ENCODE peak calls at places on chromosomes 13 and 19, in eight cellular contexts. M is kidney epithelial cell, W is thoracic aorta, B is cardiac muscle cell, E is fibroblast of the aortic adventitia, X is lower leg skin, U is AG09309, T is psoas muscle. O is an unnamed sample.

GRCh38 chr13:42477588-42478190 is 96.3 kb upstream of the TNFSF11 start:
- DNase-seq in M (no peak), W (no peak), B (peak; percentile 43), E (no peak), X (no peak), U (no peak), T (peak; percentile 17), O (peak; percentile 25)

GRCh38 chr19:24029941-24030636 is 56.9 kb upstream of the ZNF254 start:
- DNase-seq in M (no peak), W (no peak), B (no peak), E (no peak), X (no peak), U (no peak), T (no peak), O (no peak)

GRCh38 chr13:31374682-31375081 is 174.9 kb downstream of the B3GLCT start:
- DNase-seq in M (no peak), W (no peak), B (no peak), E (no peak), X (no peak), U (no peak), T (no peak), O (no peak)

GRCh38 chr19:38745316-38745715 is 1.0 kb upstream of the CAPN12 start:
- DNase-seq in M (no peak), W (no peak), B (no peak), E (no peak), X (no peak), U (no peak), T (no peak), O (no peak)

GRCh38 chr19:19628499-19629134 is 597 bp upstream of the LPAR2 start:
- DNase-seq in M (no peak), W (no peak), B (peak; percentile 87), E (no peak), X (no peak), U (no peak), T (no peak), O (peak; percentile 64)

GRCh38 chr13:48564046-48564445 is 31.2 kb upstream of the RCBTB2 start:
- DNase-seq in M (no peak), W (no peak), B (no peak), E (peak; percentile 11), X (no peak), U (no peak), T (no peak), O (peak; percentile 49)

GRCh38 chr13:43127827-43128226 is 104.4 kb downstream of the DNAJC15 start:
- DNase-seq in M (no peak), W (no peak), B (no peak), E (no peak), X (no peak), U (no peak), T (no peak), O (peak; percentile 18)

GRCh38 chr13:43473437-43473836 is 313.3 kb downstream of the ENOX1 start:
- DNase-seq in M (no peak), W (no peak), B (peak; percentile 24), E (peak; percentile 28), X (no peak), U (no peak), T (no peak), O (peak; percentile 23)

GRCh38 chr19:32581704-32582164 is 744 bp downstream of the PDCD5 start:
- DNase-seq in M (peak; percentile 7), W (no peak), B (peak; percentile 72), E (peak; percentile 75), X (no peak), U (no peak), T (peak; percentile 21), O (peak; percentile 78)

GRCh38 chr13:108226184-108226583 is 8.0 kb downstream of the ABHD13 start:
- DNase-seq in M (no peak), W (no peak), B (no peak), E (no peak), X (no peak), U (no peak), T (no peak), O (no peak)

GRCh38 chr19:18476507-18477041 is 38.6 kb upstream of the ISYNA1 start:
- DNase-seq in M (no peak), W (no peak), B (no peak), E (no peak), X (no peak), U (no peak), T (no peak), O (no peak)

GRCh38 chr19:17784201-17785008 is 10.5 kb upstream of the B3GNT3 start:
- DNase-seq in M (no peak), W (no peak), B (peak; percentile 79), E (peak; percentile 72), X (peak; percentile 36), U (no peak), T (peak; percentile 49), O (peak; percentile 75)

GRCh38 chr13:49063526-49063925 is 87.8 kb downstream of the FNDC3A start:
- DNase-seq in M (no peak), W (no peak), B (no peak), E (peak; percentile 65), X (no peak), U (no peak), T (no peak), O (no peak)

GRCh38 chr13:94236876-94237275 is 242.6 kb downstream of the DCT start:
- DNase-seq in M (no peak), W (no peak), B (peak; percentile 20), E (peak; percentile 28), X (no peak), U (no peak), T (no peak), O (peak; percentile 22)

GRCh38 chr19:31516756-31517155 is 167.5 kb upstream of the TSHZ3 start:
- DNase-seq in M (no peak), W (no peak), B (no peak), E (no peak), X (no peak), U (no peak), T (no peak), O (no peak)

GRCh38 chr19:53461866-53462265 is 5.7 kb upstream of the ZNF813 start:
- DNase-seq in M (no peak), W (no peak), B (no peak), E (no peak), X (no peak), U (no peak), T (no peak), O (no peak)

GRCh38 chr19:17332677-17333581 is 1.7 kb downstream of the ANO8 start:
- DNase-seq in M (no peak), W (no peak), B (peak; percentile 65), E (peak; percentile 36), X (no peak), U (no peak), T (no peak), O (peak; percentile 56)

GRCh38 chr13:32255744-32256120 is 59.4 kb downstream of the ZAR1L start:
- DNase-seq in M (no peak), W (no peak), B (peak; percentile 49), E (no peak), X (no peak), U (no peak), T (no peak), O (no peak)

GRCh38 chr19:7866399-7867091 is 7.6 kb downstream of the PRR36 start:
- DNase-seq in M (no peak), W (no peak), B (no peak), E (no peak), X (no peak), U (no peak), T (no peak), O (no peak)

GRCh38 chr13:97306106-97306505 is 84.0 kb downstream of the MBNL2 start:
- DNase-seq in M (no peak), W (no peak), B (no peak), E (no peak), X (no peak), U (no peak), T (no peak), O (no peak)

GRCh38 chr13:97302611-97303010 is 80.5 kb downstream of the MBNL2 start:
- DNase-seq in M (no peak), W (no peak), B (no peak), E (no peak), X (no peak), U (no peak), T (no peak), O (no peak)

GRCh38 chr13:97300871-97301270 is 78.7 kb downstream of the MBNL2 start:
- DNase-seq in M (no peak), W (no peak), B (no peak), E (no peak), X (no peak), U (no peak), T (no peak), O (no peak)

GRCh38 chr13:97298816-97299215 is 76.7 kb downstream of the MBNL2 start:
- DNase-seq in M (no peak), W (no peak), B (no peak), E (peak; percentile 65), X (no peak), U (no peak), T (no peak), O (no peak)

GRCh38 chr13:97301382-97302095 is 79.4 kb downstream of the MBNL2 start:
- DNase-seq in M (no peak), W (no peak), B (no peak), E (no peak), X (no peak), U (no peak), T (no peak), O (no peak)
- H3K4me3 ChIP-seq in M (no peak overlapping the region), W (no peak overlapping the region), B (no peak overlapping the region), E (no peak overlapping the region), X (no peak overlapping the region), U (no peak overlapping the region), T (no peak overlapping the region), O (no peak overlapping the region)

GRCh38 chr19:57558525-57558924 is 1.1 kb downstream of the ZNF550 start:
- DNase-seq in M (no peak), W (no peak), B (peak; percentile 23), E (peak; percentile 35), X (no peak), U (peak; percentile 4), T (no peak), O (peak; percentile 38)
- TF ChIP-seq CTCF in M (no peak), W (no peak), B (peak; percentile 10), E (peak; percentile 28), X (no peak), U (peak; percentile 43), T (no peak), O (peak; percentile 34)

DNA sequence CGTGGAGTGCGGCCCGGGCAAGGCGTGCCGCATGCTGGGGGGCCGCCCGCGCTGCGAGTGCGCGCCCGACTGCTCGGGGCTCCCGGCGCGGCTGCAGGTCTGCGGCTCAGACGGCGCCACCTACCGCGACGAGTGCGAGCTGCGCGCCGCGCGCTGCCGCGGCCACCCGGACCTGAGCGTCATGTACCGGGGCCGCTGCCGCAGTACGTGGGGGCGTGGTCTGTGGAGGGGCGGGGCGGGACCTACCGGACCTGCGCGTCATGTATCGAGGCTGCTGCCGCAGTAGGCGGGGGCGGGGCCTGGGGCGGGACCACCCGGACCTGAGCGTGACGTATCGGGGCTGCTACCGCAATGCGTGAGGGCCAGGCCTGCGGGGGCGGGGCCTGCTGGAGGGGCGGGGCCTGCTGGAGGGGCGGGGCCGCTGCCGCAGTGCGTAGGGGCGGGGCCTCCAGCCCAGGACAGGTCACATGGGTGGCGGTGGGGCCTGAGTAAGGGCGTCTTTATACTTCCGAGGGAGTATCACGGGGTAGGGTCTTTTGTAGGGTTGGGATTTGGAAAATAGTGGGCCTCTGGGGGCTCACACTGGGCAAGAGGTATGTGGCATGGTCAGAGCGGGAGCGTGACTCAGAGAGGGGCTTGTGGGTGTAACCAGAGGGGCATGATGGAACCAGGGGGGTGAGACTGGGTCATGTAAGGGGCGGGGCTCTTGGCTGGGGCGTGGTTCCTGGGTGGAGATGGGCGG is 4.3 kb downstream of the FSTL3 start:
- DNase-seq in M (peak; percentile 86), W (peak; percentile 96), B (peak; percentile 99), E (peak; percentile 98), X (peak; percentile 100), U (peak; percentile 88), T (peak; percentile 100), O (peak; percentile 100)
- H3K4me3 ChIP-seq in M (peak overlapping the region; percentile 45), W (peak overlapping the region; percentile 76), B (peak overlapping the region; percentile 93), E (peak overlapping the region; percentile 73), X (peak overlapping the region; percentile 82), U (peak overlapping the region; percentile 52), T (peak overlapping the region; percentile 82), O (peak overlapping the region; percentile 58)

GRCh38 chr19:2110822-2111221 is 14.1 kb downstream of the IZUMO4 start:
- DNase-seq in M (no peak), W (no peak), B (no peak), E (no peak), X (no peak), U (no peak), T (no peak), O (no peak)
- TF ChIP-seq CTCF in M (peak; percentile 4), W (no peak), B (peak; percentile 9), E (no peak), X (no peak), U (no peak), T (no peak), O (no peak)

O was measured in cardiac fibroblast.